ENCODE peak calls at places on chromosomes 12 and 14, in eight cellular contexts. B is WTC11; U is SW 1271; D is AG04450; P is fibroblast of villous mesenchyme; Z is stimulated activated CD4-positive, alpha-beta T cell treated with anti-CD3 and anti-CD28 coated beads, Interleukin-2, amount 100 ng/mL, for 4 hours; N is PC-3; O is NCI-H1694. A is an unnamed sample.

GRCh38 chr14:23181453-23181852 is 2.0 kb downstream of the SLC7A8 start:
- DNase-seq in Z (no peak), O (no peak), N (no peak), U (no peak), D (no peak), P (no peak), B (no peak), A (no peak)

GRCh38 chr14:77270361-77271112 is 469 bp downstream of the NGB start:
- DNase-seq in O (no peak), B (peak; percentile 30), P (no peak), D (no peak), U (no peak), N (no peak), Z (no peak), A (peak; percentile 15)

GRCh38 chr12:5335059-5335458 is 96.8 kb upstream of the NTF3 start:
- DNase-seq in P (no peak), B (no peak), Z (no peak), U (no peak), O (no peak), D (no peak), N (no peak), A (no peak)

GRCh38 chr12:10952645-10953044 is 13.6 kb upstream of the TAS2R14 start:
- DNase-seq in D (no peak), Z (no peak), N (no peak), U (no peak), P (no peak), O (no peak), B (no peak), A (no peak)

GRCh38 chr12:64744422-64745258 is 14.6 kb downstream of the GNS start:
- DNase-seq in D (no peak), Z (no peak), P (peak; percentile 27), U (peak; percentile 18), B (no peak), N (peak; percentile 34), O (no peak), A (no peak)

GRCh38 chr14:72000907-72001306 is 68.7 kb downstream of the RGS6 start:
- DNase-seq in O (no peak), U (no peak), D (no peak), B (no peak), Z (no peak), P (no peak), N (no peak), A (no peak)

GRCh38 chr12:111192657-111193056 is 176.2 kb downstream of the PHETA1 start:
- DNase-seq in O (no peak), P (no peak), D (no peak), Z (no peak), U (no peak), B (no peak), N (no peak), A (no peak)

GRCh38 chr14:85380891-85381290 is 149.1 kb upstream of the FLRT2 start:
- DNase-seq in N (no peak), Z (no peak), U (no peak), D (no peak), O (no peak), P (no peak), B (no peak), A (no peak)

GRCh38 chr12:79549531-79550271 is 141.1 kb downstream of the PAWR start:
- DNase-seq in B (no peak), D (no peak), O (no peak), N (no peak), P (peak; percentile 52), Z (no peak), U (no peak), A (no peak)

GRCh38 chr12:111529424-111530368 is 69.4 kb downstream of the ATXN2 start:
- DNase-seq in B (peak; percentile 69), U (peak; percentile 68), O (peak; percentile 2), Z (peak; percentile 45), P (peak; percentile 70), D (peak; percentile 18), N (peak; percentile 71), A (peak; percentile 53)

GRCh38 chr12:102964872-102965271 is 7.4 kb downstream of the ASCL1 start:
- DNase-seq in O (no peak), P (no peak), U (no peak), B (peak; percentile 70), D (no peak), N (no peak), Z (no peak), A (peak; percentile 71)

GRCh38 chr12:102474438-102475064 is 5.8 kb downstream of the IGF1 start:
- DNase-seq in P (peak; percentile 40), O (no peak), B (no peak), U (no peak), N (no peak), Z (no peak), D (no peak), A (no peak)

A was measured in ELF-1.